ENCODE peak calls at places on chromosome 11, in six cellular contexts. M, D, F, S, L and K are unnamed samples.

GRCh38 chr11:17508306-17508705 is 31.7 kb upstream of the ABCC8 start:
- DNase-seq in L (no peak), S (no peak), F (no peak), M (no peak), D (peak), K (no peak)

GRCh38 chr11:14300661-14301304 is 58.2 kb downstream of the RRAS2 start:
- DNase-seq in M (peak), S (peak), D (peak), F (no peak), L (peak), K (no peak)

GRCh38 chr11:6194065-6194581 is 4.9 kb upstream of the OR52W1 start:
- DNase-seq in L (no peak), S (no peak), F (no peak), M (no peak), D (no peak), K (no peak)

GRCh38 chr11:12137938-12138731 is 27.7 kb downstream of the MICAL2 start:
- DNase-seq in L (no peak), M (no peak), F (no peak), S (no peak), D (peak), K (peak)

GRCh38 chr11:70298243-70298915 is 27.9 kb downstream of the PPFIA1 start:
- DNase-seq in S (no peak), L (no peak), D (no peak), F (no peak), M (no peak), K (no peak)

GRCh38 chr11:94793002-94793401 is 24.8 kb downstream of the AMOTL1 start:
- DNase-seq in S (no peak), M (no peak), F (no peak), D (no peak), L (no peak), K (no peak)

GRCh38 chr11:43238341-43238740 is 73.5 kb upstream of the API5 start:
- DNase-seq in S (no peak), M (no peak), L (no peak), F (no peak), D (no peak), K (no peak)

GRCh38 chr11:6621711-6622211 is 2.5 kb upstream of the TPP1 start:
- DNase-seq in M (no peak), L (no peak), S (no peak), F (no peak), D (no peak), K (no peak)

GRCh38 chr11:133228406-133229330 is 303.6 kb downstream of the OPCML start:
- DNase-seq in D (no peak), L (no peak), M (no peak), F (no peak), S (no peak), K (no peak)

GRCh38 chr11:67252831-67253239 is 13.4 kb upstream of the GRK2 start:
- DNase-seq in F (no peak), S (no peak), M (peak), L (no peak), D (peak), K (no peak)

GRCh38 chr11:124943242-124943641 is 7.4 kb upstream of the HEPACAM start:
- DNase-seq in M (no peak), L (no peak), F (no peak), S (no peak), D (no peak), K (no peak)

GRCh38 chr11:31887180-31887579 is 76.1 kb upstream of the PAX6 start:
- DNase-seq in L (peak), F (no peak), M (no peak), D (no peak), S (no peak), K (no peak)

GRCh38 chr11:9838961-9839360 is 175.1 kb downstream of the SWAP70 start:
- DNase-seq in M (no peak), S (no peak), F (peak), D (no peak), L (no peak), K (no peak)

GRCh38 chr11:56521955-56522354 is 21.1 kb downstream of the OR5M11 start:
- DNase-seq in M (peak), L (no peak), D (no peak), S (no peak), F (no peak), K (no peak)

GRCh38 chr11:113570906-113571305 is 95.7 kb upstream of the DRD2 start:
- DNase-seq in M (no peak), D (no peak), S (no peak), L (no peak), F (no peak), K (no peak)

GRCh38 chr11:128824199-128825049 is 42.7 kb downstream of the KCNJ1 start:
- DNase-seq in F (no peak), D (peak), S (no peak), L (no peak), M (no peak), K (no peak)

GRCh38 chr11:33930317-33931021 is 38.6 kb upstream of the LMO2 start:
- DNase-seq in M (no peak), S (no peak), D (peak), L (no peak), F (no peak), K (no peak)

GRCh38 chr11:113805640-113806039 is 26.0 kb downstream of the CLDN25 start:
- DNase-seq in D (no peak), S (no peak), F (no peak), L (no peak), M (no peak), K (no peak)

GRCh38 chr11:88538088-88538487 is 200.6 kb upstream of the CTSC start:
- DNase-seq in D (peak), L (no peak), M (no peak), F (no peak), S (no peak), K (no peak)

GRCh38 chr11:79050784-79051183 is 390.0 kb downstream of the TENM4 start:
- DNase-seq in F (no peak), L (no peak), S (no peak), D (peak), M (no peak), K (peak)

GRCh38 chr11:45096636-45097035 is 49.8 kb upstream of the PRDM11 start:
- DNase-seq in L (no peak), F (no peak), S (no peak), M (no peak), D (no peak), K (no peak)

GRCh38 chr11:73291781-73292180 is 16.3 kb upstream of the ARHGEF17 start:
- DNase-seq in L (no peak), D (no peak), S (no peak), F (no peak), M (no peak), K (no peak)

GRCh38 chr11:125268611-125269010 is 104.1 kb downstream of the PKNOX2 start:
- DNase-seq in L (no peak), D (no peak), S (no peak), F (no peak), M (no peak), K (no peak)

GRCh38 chr11:111696556-111696955 is 69.6 kb downstream of the PPP2R1B start:
- DNase-seq in S (no peak), F (no peak), L (no peak), D (peak), M (no peak), K (no peak)

GRCh38 chr11:70926543-70926942 is 325.8 kb downstream of the SHANK2 start:
- DNase-seq in D (no peak), M (no peak), L (no peak), F (no peak), S (no peak), K (no peak)

GRCh38 chr11:10042699-10043098 is 251.3 kb downstream of the SBF2 start:
- DNase-seq in F (no peak), M (no peak), L (no peak), S (no peak), D (no peak), K (no peak)

GRCh38 chr11:120217941-120218694 is 7.3 kb downstream of the OAF start:
- DNase-seq in S (peak), D (no peak), L (no peak), F (no peak), M (no peak), K (no peak)

GRCh38 chr11:125166347-125166841 is 1.8 kb downstream of the PKNOX2 start:
- DNase-seq in M (no peak), L (no peak), S (no peak), F (no peak), D (peak), K (no peak)

GRCh38 chr11:127445476-127445875 is 444.9 kb upstream of the KIRREL3 start:
- DNase-seq in S (no peak), F (no peak), M (no peak), L (no peak), D (no peak), K (no peak)

GRCh38 chr11:32891657-32892354 is 805 bp upstream of the QSER1 start:
- DNase-seq in F (no peak), S (no peak), L (no peak), D (peak), M (no peak), K (no peak)

DNA sequence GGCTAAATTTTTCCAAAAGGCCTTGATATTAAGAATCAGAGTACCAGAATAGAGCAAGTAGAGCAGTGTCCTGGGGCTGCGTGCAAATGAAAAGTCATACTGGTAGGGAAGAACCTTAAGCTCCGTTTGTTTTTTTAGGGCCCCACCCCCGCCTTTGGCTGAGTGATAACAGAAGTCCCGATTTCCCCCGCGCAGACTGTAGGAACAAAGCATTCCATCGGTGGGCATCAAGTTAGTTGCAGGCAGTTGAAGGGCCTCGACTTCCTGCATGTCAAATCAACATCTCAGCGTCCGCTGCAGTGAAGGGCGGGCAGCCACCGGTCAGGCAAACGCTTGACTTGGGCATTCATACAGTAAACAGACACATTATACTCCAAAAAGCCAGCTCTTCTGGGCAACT is 11.8 kb downstream of the LRP4 start:
- DNase-seq in L (no peak), D (no peak), S (no peak), M (no peak), F (no peak), K (no peak)
- H3K27ac ChIP-seq in L (no peak), D (peak), S (no peak), M (no peak), F (no peak), K (peak)

DNA sequence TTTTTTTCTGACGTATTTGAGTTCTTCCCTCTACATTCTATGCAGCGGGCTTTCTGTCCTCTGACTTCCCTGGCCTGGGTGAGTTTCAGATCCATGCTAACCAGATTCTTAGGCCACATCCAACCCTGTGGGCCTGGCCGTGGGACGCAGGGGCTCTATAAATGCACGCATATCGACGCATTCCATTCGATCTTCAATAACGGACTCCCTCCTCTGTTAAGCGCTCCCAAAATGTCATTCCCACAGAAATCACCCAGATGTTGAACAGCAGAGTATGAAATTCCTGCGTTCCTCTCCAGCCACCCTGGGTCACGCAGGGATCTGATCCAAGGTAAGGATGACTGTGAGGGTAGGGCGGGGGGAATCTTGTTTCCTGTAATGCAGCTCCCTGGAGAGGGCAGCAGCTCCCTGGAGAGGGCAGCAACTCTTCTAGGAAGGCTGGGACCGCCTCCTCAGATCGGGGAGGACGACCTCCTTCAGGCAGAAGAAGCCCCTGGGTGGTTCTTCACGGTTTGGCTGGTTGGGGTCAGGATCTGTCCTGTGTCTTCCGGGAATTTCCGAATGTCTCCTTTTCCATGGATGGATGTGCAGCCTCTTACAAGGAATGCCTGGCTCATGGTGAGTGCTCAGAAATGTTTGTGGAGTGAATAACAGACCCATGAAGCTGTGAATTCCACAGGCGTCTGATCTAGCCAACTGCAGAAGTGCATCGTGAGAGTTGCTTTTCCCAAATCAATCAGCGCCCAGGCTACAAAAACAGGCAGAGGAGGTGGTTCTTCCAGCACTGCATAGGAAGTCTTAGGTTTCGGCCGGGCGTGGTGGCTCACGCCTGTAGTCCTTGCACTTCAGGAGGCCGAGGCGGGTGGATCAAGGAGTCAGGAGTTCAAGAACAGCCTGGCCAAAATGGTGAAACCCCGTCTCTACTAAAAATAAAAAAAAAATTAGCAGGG is 12.2 kb downstream of the MRGPRD start:
- DNase-seq in F (no peak), S (no peak), M (no peak), L (no peak), D (no peak), K (no peak)
- TF ChIP-seq CTCF in F (no peak), S (no peak), M (no peak), L (peak), D (peak), K (no peak)

GRCh38 chr11:48011125-48012050 is 31.0 kb downstream of the PTPRJ start:
- DNase-seq in L (no peak), D (no peak), S (no peak), M (no peak), F (no peak), K (no peak)

GRCh38 chr11:48007677-48008076 is 27.3 kb downstream of the PTPRJ start:
- DNase-seq in L (no peak), S (no peak), M (no peak), F (no peak), D (no peak), K (no peak)

GRCh38 chr11:48014917-48015316 is 34.6 kb downstream of the PTPRJ start:
- DNase-seq in F (no peak), D (no peak), L (no peak), M (no peak), S (no peak), K (no peak)

GRCh38 chr11:48013269-48013901 is 33.0 kb downstream of the PTPRJ start:
- DNase-seq in D (no peak), S (no peak), M (peak), L (no peak), F (no peak), K (no peak)

GRCh38 chr11:48012051-48012391 is 31.7 kb downstream of the PTPRJ start:
- DNase-seq in S (no peak), F (no peak), M (no peak), L (no peak), D (no peak), K (no peak)
- H3K27ac ChIP-seq in S (peak), F (peak), M (no peak), L (no peak), D (no peak), K (no peak)

GRCh38 chr11:74866557-74866956 is 82.3 kb downstream of the XRRA1 start:
- DNase-seq in L (no peak), F (no peak), M (peak), D (no peak), S (no peak), K (no peak)

GRCh38 chr11:74871037-74871436 is 77.9 kb downstream of the XRRA1 start:
- DNase-seq in M (peak), L (no peak), S (no peak), D (peak), F (no peak), K (no peak)

GRCh38 chr11:74870485-74870884 is 78.4 kb downstream of the XRRA1 start:
- DNase-seq in L (peak), D (peak), S (no peak), M (peak), F (no peak), K (peak)
- TF ChIP-seq CTCF in L (peak), D (peak), S (no peak), M (peak), F (peak), K (peak)

GRCh38 chr11:2122907-2123627 is 16.1 kb downstream of the IGF2 start:
- DNase-seq in S (no peak), D (no peak), L (no peak), M (no peak), F (no peak), K (no peak)
- H3K27ac ChIP-seq in S (no peak), D (no peak), L (no peak), M (no peak), F (no peak), K (peak)

GRCh38 chr11:64185323-64186204 is at the start of gene STIP1:
- DNase-seq in M (peak), F (peak), L (peak), D (peak), S (peak), K (peak)
- TF ChIP-seq CTCF in M (no peak), F (peak), L (peak), D (peak), S (peak), K (peak)

GRCh38 chr11:92130432-92130831 is 94.2 kb upstream of the FAT3 start:
- DNase-seq in F (no peak), S (no peak), M (no peak), D (peak), L (no peak), K (no peak)
- H3K27ac ChIP-seq in F (no peak), S (no peak), M (no peak), D (no peak), L (no peak), K (no peak)

GRCh38 chr11:2525941-2526807 is 81.4 kb downstream of the KCNQ1 start:
- DNase-seq in M (no peak), S (peak), L (no peak), F (no peak), D (no peak), K (no peak)

GRCh38 chr11:2525166-2525861 is 80.5 kb downstream of the KCNQ1 start:
- DNase-seq in L (no peak), M (no peak), D (no peak), F (no peak), S (peak), K (no peak)

GRCh38 chr11:2528301-2529050 is 83.7 kb downstream of the KCNQ1 start:
- DNase-seq in M (no peak), D (no peak), S (no peak), L (no peak), F (no peak), K (no peak)

GRCh38 chr11:2527621-2528291 is 82.9 kb downstream of the KCNQ1 start:
- DNase-seq in S (peak), L (no peak), D (no peak), F (no peak), M (no peak), K (no peak)

GRCh38 chr11:2526808-2527381 is 82.1 kb downstream of the KCNQ1 start:
- DNase-seq in S (peak), F (no peak), D (no peak), L (no peak), M (peak), K (no peak)
- TF ChIP-seq CTCF in S (no peak), F (peak), D (no peak), L (no peak), M (peak), K (no peak)

DNA sequence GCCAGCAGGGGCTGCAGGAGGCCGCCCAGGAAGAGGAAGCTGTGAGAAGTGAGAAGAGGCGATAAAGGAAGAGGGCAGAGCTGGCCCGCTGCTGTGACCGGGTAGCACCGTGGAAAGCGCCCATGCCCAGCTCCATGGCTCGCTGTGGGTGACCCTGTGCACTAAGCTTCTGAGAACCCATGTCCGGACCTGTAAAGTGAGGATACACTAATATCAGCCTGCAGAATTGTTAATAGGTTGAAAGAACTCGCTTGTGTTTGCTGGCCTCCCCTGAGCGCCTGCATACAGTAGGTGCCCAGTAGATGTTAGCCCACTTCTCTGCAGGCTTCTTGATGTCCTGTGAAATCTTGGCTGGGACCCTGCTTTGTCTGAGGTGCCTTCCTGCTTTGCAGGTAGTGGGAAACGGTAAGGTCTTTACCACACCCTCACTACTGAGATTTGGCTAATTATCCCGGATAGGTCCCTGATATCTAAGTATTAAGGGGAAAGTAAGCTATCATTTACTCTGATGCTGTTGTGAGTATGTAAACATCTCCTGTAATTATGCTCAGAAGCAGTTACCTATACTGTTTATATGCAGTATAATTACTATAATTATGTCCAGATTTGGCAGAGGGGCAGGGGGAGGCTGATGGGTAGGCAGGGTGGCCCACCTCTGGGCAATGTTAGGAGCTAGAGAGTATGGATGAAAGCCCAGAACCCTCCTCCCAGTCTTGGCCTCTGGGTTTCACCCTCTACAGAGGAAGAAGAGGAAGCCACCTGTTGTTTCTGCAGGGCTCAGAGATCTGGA is 1.2 kb upstream of the ARRB1 start:
- DNase-seq in L (no peak), M (no peak), S (no peak), F (no peak), D (no peak), K (no peak)
- H3K27ac ChIP-seq in L (peak), M (no peak), S (peak), F (no peak), D (peak), K (no peak)

DNA sequence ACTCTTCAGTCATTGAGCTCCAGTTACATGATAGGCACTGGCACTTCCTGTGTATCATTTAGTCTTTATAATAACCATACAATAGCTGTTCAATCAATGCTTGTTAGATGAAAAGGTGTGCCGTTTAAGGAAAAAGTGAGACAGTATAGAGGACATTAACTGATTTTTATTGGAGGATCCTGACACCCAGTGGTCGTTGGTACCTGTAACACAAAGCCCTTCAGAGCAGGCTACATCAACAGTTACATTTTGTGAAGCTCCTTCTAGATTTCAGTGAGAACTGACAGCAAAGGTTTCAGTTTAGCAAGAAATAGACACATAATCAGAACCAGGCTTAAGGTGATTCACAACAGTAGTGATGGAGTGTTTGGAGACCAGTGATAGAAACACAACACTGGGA is 44.2 kb downstream of the CCDC81 start:
- DNase-seq in L (no peak), D (no peak), S (no peak), F (no peak), M (peak), K (no peak)
- TF ChIP-seq CTCF in L (no peak), D (no peak), S (no peak), F (peak), M (peak), K (peak)